ENCODE peak calls at places on chromosome 18, in ten cellular contexts. F is Peyer's patch, W is transverse colon, D is breast epithelium, R is PC-3, N is mammary epithelial cell, T is right atrium auricular region, Y is heart left ventricle, L is psoas muscle, E is adipocyte. G is an unnamed sample.
A peak's percentile ranks its signal among the peaks of the same experiment; 100 is the strongest.

GRCh38 chr18:24995056-24995455 is 356.9 kb downstream of the ZNF521 start:
- DNase-seq in N (peak; percentile 88), E (no peak), F (no peak), L (no peak), Y (no peak), R (peak; percentile 94), D (no peak), W (no peak), T (no peak), G (peak; percentile 87)

GRCh38 chr18:48798334-48799197 is 152.2 kb downstream of the SMAD7 start:
- DNase-seq in T (peak; percentile 68), Y (no peak), D (no peak), N (no peak), W (peak; percentile 5), E (no peak), F (peak; percentile 25), L (no peak), R (no peak), G (no peak)

GRCh38 chr18:74353169-74353775 is 37.6 kb downstream of the C18orf63 start:
- DNase-seq in E (peak; percentile 83), N (peak; percentile 51), F (no peak), L (no peak), Y (no peak), T (peak; percentile 75), W (peak; percentile 62), R (peak; percentile 73), D (peak; percentile 43), G (peak; percentile 35)

GRCh38 chr18:21391074-21391673 is 149.1 kb downstream of the GREB1L start:
- DNase-seq in L (no peak), T (no peak), R (peak; percentile 99), F (no peak), N (peak; percentile 97), D (no peak), Y (no peak), W (no peak), E (peak; percentile 57), G (peak; percentile 55)

GRCh38 chr18:41974661-41975286 is 19.7 kb downstream of the PIK3C3 start:
- DNase-seq in L (no peak), D (no peak), N (no peak), Y (no peak), W (no peak), E (no peak), T (no peak), F (no peak), R (no peak), G (no peak)

GRCh38 chr18:67766930-67767329 is 250.4 kb upstream of the DSEL start:
- DNase-seq in T (no peak), N (peak; percentile 96), E (peak; percentile 57), R (peak; percentile 95), Y (no peak), W (no peak), L (no peak), F (no peak), D (no peak), G (no peak)

GRCh38 chr18:62862451-62862850 is 147.1 kb downstream of the PHLPP1 start:
- DNase-seq in Y (no peak), R (no peak), E (no peak), L (no peak), T (no peak), F (no peak), N (no peak), W (no peak), D (no peak), G (no peak)

GRCh38 chr18:68177807-68178702 is 536.9 kb downstream of the TMX3 start:
- DNase-seq in D (no peak), W (no peak), F (no peak), E (peak; percentile 95), R (peak; percentile 98), Y (no peak), L (no peak), T (no peak), N (peak; percentile 91), G (peak; percentile 23)

GRCh38 chr18:63590368-63590767 is 3.2 kb downstream of the SERPINB13 start:
- DNase-seq in W (no peak), N (no peak), R (no peak), Y (no peak), D (no peak), T (no peak), L (no peak), E (peak; percentile 56), F (no peak), G (no peak)

GRCh38 chr18:48541026-48541746 is 2.4 kb downstream of the CTIF start:
- DNase-seq in N (peak; percentile 80), L (peak; percentile 80), F (peak; percentile 86), E (peak; percentile 90), D (peak; percentile 55), T (peak; percentile 79), Y (peak; percentile 91), W (peak; percentile 75), R (peak; percentile 50), G (peak; percentile 73)

GRCh38 chr18:24014062-24014985 is at the start of gene TTC39C:
- DNase-seq in D (peak; percentile 46), Y (peak; percentile 87), N (peak; percentile 83), L (peak; percentile 76), T (peak; percentile 78), W (peak; percentile 69), R (peak; percentile 70), E (peak; percentile 89), F (peak; percentile 81), G (peak; percentile 79)

GRCh38 chr18:25351773-25352628 is at the start of gene ZNF521:
- DNase-seq in N (peak; percentile 66), E (peak; percentile 96), Y (peak; percentile 90), W (peak; percentile 78), D (peak; percentile 83), R (peak; percentile 51), L (peak; percentile 88), F (peak; percentile 76), T (peak; percentile 91), G (peak; percentile 81)

GRCh38 chr18:41647914-41648313 is 307.1 kb upstream of the PIK3C3 start:
- DNase-seq in N (no peak), R (no peak), T (no peak), W (no peak), D (no peak), L (no peak), E (no peak), F (no peak), Y (no peak), G (no peak)

DNA sequence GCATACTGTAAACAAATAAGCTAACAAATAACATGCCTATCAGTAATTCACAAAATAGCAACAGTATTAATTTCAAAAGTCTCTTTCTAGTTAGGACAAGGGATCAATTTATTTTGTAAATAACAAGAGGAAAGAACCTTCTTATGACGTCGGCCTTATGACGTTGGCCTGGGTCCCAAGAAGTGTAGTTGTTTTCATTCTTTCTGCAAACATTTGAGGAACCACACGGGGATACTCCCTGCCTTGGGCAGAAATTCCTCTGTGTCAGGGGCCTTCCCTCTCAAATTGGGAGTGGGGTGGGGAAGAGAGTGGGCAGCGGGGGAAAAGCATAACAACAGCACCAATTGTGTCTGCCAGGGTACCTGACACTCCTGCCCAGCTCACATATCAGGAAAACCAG is 1.3 kb downstream of the CCDC68 start:
- DNase-seq in E (peak; percentile 51), T (no peak), Y (no peak), D (no peak), N (no peak), W (peak; percentile 27), R (peak; percentile 34), L (no peak), F (no peak), G (no peak)
- H3K4me3 ChIP-seq in E (no peak overlapping the region), T (peak overlapping the region; percentile 23), Y (peak overlapping the region; percentile 53), D (no peak overlapping the region), N (no peak overlapping the region), W (no peak overlapping the region), R (peak overlapping the region; percentile 80), L (peak overlapping the region; percentile 62), F (peak overlapping the region; percentile 70), G (no peak overlapping the region)

GRCh38 chr18:36744261-36744876 is 84.4 kb downstream of the TPGS2 start:
- DNase-seq in D (no peak), E (peak; percentile 81), F (no peak), T (no peak), L (no peak), Y (no peak), N (no peak), W (no peak), R (no peak), G (no peak)
- H3K36me3 ChIP-seq in D (no peaks in the 10 kb centered on the region), E (no peaks in the 10 kb centered on the region), F (no peaks in the 10 kb centered on the region), T (no peaks in the 10 kb centered on the region), L (peaks cover 44% of the 10 kb centered on the region), Y (peaks cover 68% of the 10 kb centered on the region), N (no peaks in the 10 kb centered on the region), W (no peaks in the 10 kb centered on the region), R (no peaks in the 10 kb centered on the region), G (no peaks in the 10 kb centered on the region)

DNA sequence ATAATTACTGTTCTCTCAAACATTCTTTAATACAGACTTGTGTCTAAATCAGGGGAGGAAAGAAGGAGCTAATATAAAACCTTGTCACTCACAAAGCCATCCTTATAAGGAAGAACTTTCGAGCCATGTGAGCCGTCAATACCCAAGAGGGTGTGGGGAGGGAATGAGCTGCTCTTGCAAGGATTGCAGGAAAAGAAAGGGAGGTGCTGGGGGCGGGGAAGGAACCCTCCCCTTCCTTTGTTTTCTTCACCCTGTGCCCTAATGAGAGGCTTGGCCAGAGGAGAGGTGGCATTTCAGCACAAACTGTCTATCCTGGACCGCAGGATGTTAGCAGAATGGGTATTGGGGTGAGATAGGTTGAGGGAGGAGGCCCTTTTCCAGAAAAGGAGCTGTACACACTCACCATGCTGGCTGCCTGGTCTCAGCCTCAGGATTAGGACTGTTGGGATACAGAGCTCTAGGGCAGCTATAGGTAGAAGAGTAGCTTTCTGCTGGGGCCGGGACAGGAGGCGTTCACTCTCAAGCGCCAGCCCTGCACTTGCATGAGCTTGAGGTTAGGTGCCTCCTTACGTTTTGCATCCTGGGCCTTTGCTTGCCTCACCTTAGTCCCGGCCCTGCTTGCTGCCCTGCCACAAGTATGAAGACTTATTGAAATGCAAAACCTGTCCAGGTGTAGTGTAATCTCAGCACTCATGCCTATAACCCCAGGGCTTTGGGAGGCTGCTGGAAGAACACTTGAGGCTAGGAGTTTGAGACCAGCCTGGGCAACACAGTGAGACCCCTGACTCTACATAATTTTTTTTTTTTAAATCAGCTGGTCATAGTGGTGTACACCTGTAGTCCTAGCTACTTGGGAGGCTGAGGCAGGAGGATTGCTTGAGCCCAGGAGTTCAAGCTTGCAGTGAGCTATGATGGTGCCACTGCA is 190.5 kb downstream of the LOXHD1 start:
- DNase-seq in N (no peak), Y (no peak), F (no peak), D (no peak), W (no peak), T (no peak), R (no peak), L (no peak), E (no peak), G (no peak)
- H3K9me3 ChIP-seq in N (no peaks in the 10 kb centered on the region), Y (no peaks in the 10 kb centered on the region), F (no peaks in the 10 kb centered on the region), D (no peaks in the 10 kb centered on the region), W (no peaks in the 10 kb centered on the region), T (no peaks in the 10 kb centered on the region), R (no peaks in the 10 kb centered on the region), L (no peaks in the 10 kb centered on the region), E (no peaks in the 10 kb centered on the region), G (no peaks in the 10 kb centered on the region)

DNA sequence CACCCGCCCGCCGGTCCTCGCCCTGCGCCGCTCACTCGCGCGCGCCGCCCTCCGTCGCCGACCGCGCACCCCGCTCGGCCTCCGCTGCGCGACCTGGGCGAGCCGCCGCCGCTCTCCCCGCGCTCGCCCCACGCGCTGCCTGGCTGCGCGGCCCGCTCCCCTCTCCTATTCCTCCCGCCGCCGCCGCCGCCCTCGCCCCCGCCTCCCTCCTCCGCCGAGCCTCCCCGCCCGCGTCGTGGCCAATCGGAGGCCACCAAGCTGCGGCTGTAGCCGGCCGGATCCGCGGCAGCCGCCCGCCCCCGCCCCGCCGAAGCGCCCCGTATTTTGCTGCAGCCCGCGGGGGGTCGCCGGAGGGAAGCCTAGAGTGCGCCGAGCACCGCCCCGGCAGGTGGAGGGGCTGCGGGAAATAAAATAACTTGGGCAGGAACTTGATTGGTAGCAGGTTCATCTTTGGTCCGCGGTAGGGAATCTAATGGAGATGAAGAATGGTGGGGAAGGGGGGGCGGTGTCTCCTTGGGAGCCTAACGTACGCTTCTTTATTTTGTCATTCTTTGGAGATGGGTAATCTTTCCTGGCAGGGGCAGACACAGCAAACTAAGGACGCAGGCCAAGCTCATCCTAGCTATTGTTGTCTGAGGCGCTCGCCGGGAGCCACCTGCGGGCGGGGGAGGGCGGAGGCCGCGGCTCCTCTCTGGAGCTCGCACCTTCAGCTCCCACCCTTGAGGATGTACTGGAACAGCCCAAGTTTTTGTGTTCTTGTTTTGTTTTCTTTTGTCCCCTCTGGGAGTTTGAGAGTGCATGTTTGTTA is 1.1 kb upstream of the CDH2 start:
- DNase-seq in E (peak; percentile 90), N (peak; percentile 21), W (no peak), R (peak; percentile 66), F (peak; percentile 45), T (no peak), Y (peak; percentile 77), L (peak; percentile 46), D (no peak), G (peak; percentile 65)
- H3K4me3 ChIP-seq in E (peak overlapping the region; percentile 86), N (no peak overlapping the region), W (no peak overlapping the region), R (peak overlapping the region; percentile 93), F (peak overlapping the region; percentile 50), T (peak overlapping the region; percentile 76), Y (peak overlapping the region; percentile 72), L (peak overlapping the region; percentile 71), D (peak overlapping the region; percentile 56), G (peak overlapping the region; percentile 53)